ENCODE peak calls at places on chromosomes 12 and 14, in ten cellular contexts. One of them, this sample, is unnamed. For H3K4me1, the result is how much of the 10 kb centered on the place peaks cover.

GRCh38 chr14:69797573-69798338 is 715 bp upstream of the SLC10A1 start:
- DNase-seq in uterus: no peak
- DNase-seq in Peyer's patch: no peak
- DNase-seq in HCT116: no peak
- DNase-seq in esophagus squamous epithelium: no peak
- DNase-seq in right lobe of liver: peak
- DNase-seq in stomach: peak
- DNase-seq in heart left ventricle: no peak
- DNase-seq in spleen: no peak
- DNase-seq in adrenal gland: no peak
- DNase-seq in this sample: no peak

GRCh38 chr12:33942172-33942571 is 80.1 kb upstream of the ALG10 start:
- DNase-seq in uterus: no peak
- DNase-seq in Peyer's patch: no peak
- DNase-seq in HCT116: no peak
- DNase-seq in esophagus squamous epithelium: no peak
- DNase-seq in right lobe of liver: no peak
- DNase-seq in stomach: no peak
- DNase-seq in heart left ventricle: no peak
- DNase-seq in spleen: no peak
- DNase-seq in adrenal gland: no peak
- DNase-seq in this sample: no peak

GRCh38 chr12:51941669-51942455 is 9.6 kb upstream of the ACVR1B start:
- DNase-seq in uterus: no peak
- DNase-seq in Peyer's patch: no peak
- DNase-seq in HCT116: no peak
- DNase-seq in esophagus squamous epithelium: no peak
- DNase-seq in right lobe of liver: peak
- DNase-seq in stomach: peak
- DNase-seq in heart left ventricle: no peak
- DNase-seq in spleen: no peak
- DNase-seq in adrenal gland: no peak
- DNase-seq in this sample: no peak

GRCh38 chr14:78007160-78007559 is 163.0 kb upstream of the NRXN3 start:
- DNase-seq in uterus: no peak
- DNase-seq in Peyer's patch: no peak
- DNase-seq in HCT116: no peak
- DNase-seq in esophagus squamous epithelium: no peak
- DNase-seq in right lobe of liver: no peak
- DNase-seq in stomach: no peak
- DNase-seq in heart left ventricle: no peak
- DNase-seq in spleen: no peak
- DNase-seq in adrenal gland: no peak
- DNase-seq in this sample: no peak

GRCh38 chr12:124385219-124385969 is 90.5 kb downstream of the RFLNA start:
- DNase-seq in uterus: peak
- DNase-seq in Peyer's patch: no peak
- DNase-seq in HCT116: no peak
- DNase-seq in esophagus squamous epithelium: no peak
- DNase-seq in right lobe of liver: no peak
- DNase-seq in stomach: no peak
- DNase-seq in heart left ventricle: no peak
- DNase-seq in spleen: no peak
- DNase-seq in adrenal gland: no peak
- DNase-seq in this sample: no peak

GRCh38 chr12:11652351-11653040 is 3.0 kb downstream of the ETV6 start:
- DNase-seq in uterus: peak
- DNase-seq in Peyer's patch: peak
- DNase-seq in HCT116: no peak
- DNase-seq in esophagus squamous epithelium: no peak
- DNase-seq in right lobe of liver: no peak
- DNase-seq in stomach: peak
- DNase-seq in heart left ventricle: peak
- DNase-seq in spleen: peak
- DNase-seq in adrenal gland: peak
- DNase-seq in this sample: no peak

GRCh38 chr12:40238221-40238902 is 13.6 kb downstream of the LRRK2 start:
- DNase-seq in uterus: no peak
- DNase-seq in Peyer's patch: no peak
- DNase-seq in HCT116: no peak
- DNase-seq in esophagus squamous epithelium: no peak
- DNase-seq in right lobe of liver: no peak
- DNase-seq in stomach: no peak
- DNase-seq in heart left ventricle: no peak
- DNase-seq in spleen: no peak
- DNase-seq in adrenal gland: peak
- DNase-seq in this sample: no peak

GRCh38 chr12:32100361-32100760 is 6.3 kb upstream of the BICD1 start:
- DNase-seq in uterus: no peak
- DNase-seq in Peyer's patch: no peak
- DNase-seq in HCT116: no peak
- DNase-seq in esophagus squamous epithelium: no peak
- DNase-seq in right lobe of liver: no peak
- DNase-seq in stomach: no peak
- DNase-seq in heart left ventricle: no peak
- DNase-seq in spleen: no peak
- DNase-seq in adrenal gland: no peak
- DNase-seq in this sample: no peak

GRCh38 chr12:59322473-59322872 is 273.4 kb upstream of the SLC16A7 start:
- DNase-seq in uterus: no peak
- DNase-seq in Peyer's patch: no peak
- DNase-seq in HCT116: no peak
- DNase-seq in esophagus squamous epithelium: no peak
- DNase-seq in right lobe of liver: no peak
- DNase-seq in stomach: peak
- DNase-seq in heart left ventricle: no peak
- DNase-seq in spleen: no peak
- DNase-seq in adrenal gland: no peak
- DNase-seq in this sample: peak

GRCh38 chr12:1912580-1913376 is 5.7 kb downstream of the CACNA2D4 start:
- DNase-seq in uterus: peak
- DNase-seq in Peyer's patch: peak
- DNase-seq in HCT116: no peak
- DNase-seq in esophagus squamous epithelium: no peak
- DNase-seq in right lobe of liver: peak
- DNase-seq in stomach: peak
- DNase-seq in heart left ventricle: no peak
- DNase-seq in spleen: peak
- DNase-seq in adrenal gland: peak
- DNase-seq in this sample: no peak

GRCh38 chr14:103512701-103513611 is 9.7 kb downstream of the CKB start:
- DNase-seq in uterus: peak
- DNase-seq in Peyer's patch: no peak
- DNase-seq in HCT116: no peak
- DNase-seq in esophagus squamous epithelium: no peak
- DNase-seq in right lobe of liver: no peak
- DNase-seq in stomach: peak
- DNase-seq in heart left ventricle: no peak
- DNase-seq in spleen: peak
- DNase-seq in adrenal gland: peak
- DNase-seq in this sample: peak

GRCh38 chr12:130491421-130492357 is 154.0 kb downstream of the PIWIL1 start:
- DNase-seq in uterus: no peak
- DNase-seq in Peyer's patch: no peak
- DNase-seq in HCT116: no peak
- DNase-seq in esophagus squamous epithelium: no peak
- DNase-seq in right lobe of liver: no peak
- DNase-seq in stomach: no peak
- DNase-seq in heart left ventricle: no peak
- DNase-seq in spleen: no peak
- DNase-seq in adrenal gland: no peak
- DNase-seq in this sample: no peak

GRCh38 chr14:32028599-32028998 is 48.5 kb upstream of the ARHGAP5 start:
- DNase-seq in uterus: no peak
- DNase-seq in Peyer's patch: no peak
- DNase-seq in HCT116: no peak
- DNase-seq in esophagus squamous epithelium: no peak
- DNase-seq in right lobe of liver: no peak
- DNase-seq in stomach: no peak
- DNase-seq in heart left ventricle: no peak
- DNase-seq in spleen: no peak
- DNase-seq in adrenal gland: no peak
- DNase-seq in this sample: no peak

GRCh38 chr14:73236157-73236556 is 1.1 kb upstream of the PAPLN start:
- DNase-seq in uterus: no peak
- DNase-seq in Peyer's patch: no peak
- DNase-seq in HCT116: no peak
- DNase-seq in esophagus squamous epithelium: no peak
- DNase-seq in right lobe of liver: no peak
- DNase-seq in stomach: no peak
- DNase-seq in heart left ventricle: no peak
- DNase-seq in spleen: no peak
- DNase-seq in adrenal gland: no peak
- DNase-seq in this sample: no peak

GRCh38 chr12:103529306-103529705 is 33.5 kb upstream of the C12orf42 start:
- DNase-seq in uterus: no peak
- DNase-seq in Peyer's patch: no peak
- DNase-seq in HCT116: no peak
- DNase-seq in esophagus squamous epithelium: no peak
- DNase-seq in right lobe of liver: no peak
- DNase-seq in stomach: no peak
- DNase-seq in heart left ventricle: no peak
- DNase-seq in spleen: no peak
- DNase-seq in adrenal gland: no peak
- DNase-seq in this sample: no peak

GRCh38 chr14:60724080-60724618 is at the start of gene SIX4:
- DNase-seq in uterus: peak
- DNase-seq in Peyer's patch: no peak
- DNase-seq in HCT116: peak
- DNase-seq in esophagus squamous epithelium: no peak
- DNase-seq in right lobe of liver: peak
- DNase-seq in stomach: peak
- DNase-seq in heart left ventricle: peak
- DNase-seq in spleen: no peak
- DNase-seq in adrenal gland: peak
- DNase-seq in this sample: peak
- TF ChIP-seq POLR2A in uterus: peak
- TF ChIP-seq POLR2A in Peyer's patch: no peak
- TF ChIP-seq POLR2A in HCT116: peak
- TF ChIP-seq POLR2A in esophagus squamous epithelium: no peak
- TF ChIP-seq POLR2A in right lobe of liver: no peak
- TF ChIP-seq POLR2A in stomach: no peak
- TF ChIP-seq POLR2A in heart left ventricle: peak
- TF ChIP-seq POLR2A in spleen: no peak
- TF ChIP-seq POLR2A in adrenal gland: no peak
- TF ChIP-seq POLR2A in this sample: peak

DNA sequence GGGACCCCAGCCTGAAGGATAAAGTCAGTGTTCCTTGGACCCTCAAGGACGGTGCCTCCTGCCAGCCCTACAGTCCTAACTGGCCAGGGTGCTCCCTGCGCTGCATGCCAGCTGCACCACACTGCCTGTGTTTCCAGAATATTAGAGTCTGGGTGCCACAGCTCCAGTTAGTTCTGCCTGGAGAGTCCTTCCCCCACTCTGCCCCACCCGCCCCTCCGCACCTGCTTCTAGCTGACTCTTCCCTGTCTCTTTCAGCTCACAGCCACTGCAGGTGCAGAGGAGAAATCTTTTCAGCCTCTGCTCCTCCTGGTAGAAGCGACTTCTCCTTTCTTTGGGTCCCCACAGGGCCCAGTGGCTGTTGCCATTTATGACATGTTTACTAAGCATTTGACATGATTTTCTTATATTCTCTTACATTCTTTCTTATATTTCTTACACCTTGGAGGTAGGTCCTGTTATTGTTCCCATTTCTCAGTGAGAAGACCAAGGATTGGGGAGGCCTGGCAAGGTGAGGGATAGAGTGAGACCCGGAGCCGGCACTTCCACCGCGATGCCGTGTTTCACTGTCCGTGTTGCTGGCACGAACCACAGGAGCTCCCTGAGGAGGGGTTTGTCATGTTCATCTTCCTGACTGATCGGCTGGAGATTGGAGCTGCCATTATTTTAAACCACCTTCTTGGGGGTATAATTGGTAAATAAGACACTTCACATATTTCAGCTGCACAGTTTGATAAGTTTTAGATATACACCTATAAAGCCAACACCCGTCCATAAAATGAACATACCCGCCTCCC is 29.4 kb downstream of the SYNE3 start:
- DNase-seq in uterus: no peak
- DNase-seq in Peyer's patch: peak
- DNase-seq in HCT116: no peak
- DNase-seq in esophagus squamous epithelium: no peak
- DNase-seq in right lobe of liver: no peak
- DNase-seq in stomach: no peak
- DNase-seq in heart left ventricle: no peak
- DNase-seq in spleen: no peak
- DNase-seq in adrenal gland: no peak
- DNase-seq in this sample: no peak
- H3K4me1 ChIP-seq in uterus: under half
- H3K4me1 ChIP-seq in Peyer's patch: under half
- H3K4me1 ChIP-seq in HCT116: under half
- H3K4me1 ChIP-seq in esophagus squamous epithelium: under half
- H3K4me1 ChIP-seq in right lobe of liver: under half
- H3K4me1 ChIP-seq in stomach: under half
- H3K4me1 ChIP-seq in heart left ventricle: under half
- H3K4me1 ChIP-seq in spleen: under half
- H3K4me1 ChIP-seq in adrenal gland: under half
- H3K4me1 ChIP-seq in this sample: under half

GRCh38 chr14:89144642-89145041 is 272.4 kb downstream of the FOXN3 start:
- DNase-seq in uterus: no peak
- DNase-seq in Peyer's patch: no peak
- DNase-seq in HCT116: no peak
- DNase-seq in esophagus squamous epithelium: no peak
- DNase-seq in right lobe of liver: no peak
- DNase-seq in stomach: no peak
- DNase-seq in heart left ventricle: no peak
- DNase-seq in spleen: no peak
- DNase-seq in adrenal gland: no peak
- DNase-seq in this sample: no peak
- TF ChIP-seq POLR2A in uterus: no peak
- TF ChIP-seq POLR2A in Peyer's patch: no peak
- TF ChIP-seq POLR2A in HCT116: no peak
- TF ChIP-seq POLR2A in esophagus squamous epithelium: no peak
- TF ChIP-seq POLR2A in right lobe of liver: no peak
- TF ChIP-seq POLR2A in stomach: no peak
- TF ChIP-seq POLR2A in heart left ventricle: no peak
- TF ChIP-seq POLR2A in spleen: no peak
- TF ChIP-seq POLR2A in adrenal gland: no peak
- TF ChIP-seq POLR2A in this sample: no peak

GRCh38 chr12:110114596-110114995 is 9.6 kb upstream of the IFT81 start:
- DNase-seq in uterus: no peak
- DNase-seq in Peyer's patch: no peak
- DNase-seq in HCT116: no peak
- DNase-seq in esophagus squamous epithelium: no peak
- DNase-seq in right lobe of liver: no peak
- DNase-seq in stomach: no peak
- DNase-seq in heart left ventricle: no peak
- DNase-seq in spleen: no peak
- DNase-seq in adrenal gland: peak
- DNase-seq in this sample: no peak
- H3K4me1 ChIP-seq in uterus: under half
- H3K4me1 ChIP-seq in Peyer's patch: under half
- H3K4me1 ChIP-seq in HCT116: under half
- H3K4me1 ChIP-seq in esophagus squamous epithelium: under half
- H3K4me1 ChIP-seq in right lobe of liver: under half
- H3K4me1 ChIP-seq in stomach: under half
- H3K4me1 ChIP-seq in heart left ventricle: under half
- H3K4me1 ChIP-seq in spleen: under half
- H3K4me1 ChIP-seq in adrenal gland: under half
- H3K4me1 ChIP-seq in this sample: under half

DNA sequence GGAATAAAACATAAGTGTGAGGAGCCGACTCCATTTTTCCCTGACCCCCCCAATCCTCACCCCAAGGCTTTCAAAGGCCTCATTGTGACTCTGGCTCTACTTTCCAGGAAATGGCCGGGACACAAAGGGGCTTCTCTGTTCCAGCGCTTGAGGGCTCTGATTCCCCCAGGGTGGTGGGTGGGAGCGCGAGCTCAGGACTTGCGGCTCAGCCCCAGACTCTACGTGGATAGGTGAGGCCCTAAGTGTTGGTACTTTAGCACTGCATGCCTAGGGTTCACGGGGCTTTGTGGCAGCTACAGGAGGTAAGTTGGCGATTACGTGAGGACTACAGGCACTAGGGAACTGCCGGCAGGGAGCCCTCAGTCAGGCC is 547 bp downstream of the CNPY2 start:
- DNase-seq in uterus: no peak
- DNase-seq in Peyer's patch: no peak
- DNase-seq in HCT116: no peak
- DNase-seq in esophagus squamous epithelium: no peak
- DNase-seq in right lobe of liver: no peak
- DNase-seq in stomach: no peak
- DNase-seq in heart left ventricle: no peak
- DNase-seq in spleen: no peak
- DNase-seq in adrenal gland: no peak
- DNase-seq in this sample: no peak
- TF ChIP-seq POLR2A in uterus: no peak
- TF ChIP-seq POLR2A in Peyer's patch: no peak
- TF ChIP-seq POLR2A in HCT116: no peak
- TF ChIP-seq POLR2A in esophagus squamous epithelium: no peak
- TF ChIP-seq POLR2A in right lobe of liver: no peak
- TF ChIP-seq POLR2A in stomach: no peak
- TF ChIP-seq POLR2A in heart left ventricle: no peak
- TF ChIP-seq POLR2A in spleen: no peak
- TF ChIP-seq POLR2A in adrenal gland: no peak
- TF ChIP-seq POLR2A in this sample: no peak

This sample was measured in body of pancreas.